ENCODE peak calls at places on chromosomes 13 and 19, in ten cellular contexts. One of them, this sample, is unnamed.

GRCh38 chr19:39737351-39737750 is 478 bp downstream of the CLC start:
- DNase-seq in BJ: no peak
- DNase-seq in cardiac muscle cell: no peak
- DNase-seq in mucosa of descending colon: no peak
- DNase-seq in lower leg skin: no peak
- DNase-seq in nephron progenitor cell: no peak
- DNase-seq in uterus: no peak
- DNase-seq in HFFc6: no peak
- DNase-seq in fibroblast of the aortic adventitia: no peak
- DNase-seq in body of pancreas: no peak
- DNase-seq in this sample: no peak

GRCh38 chr13:113291997-113292862 is 4.8 kb upstream of the LAMP1 start:
- DNase-seq in BJ: no peak
- DNase-seq in cardiac muscle cell: peak; percentile 27
- DNase-seq in mucosa of descending colon: no peak
- DNase-seq in lower leg skin: peak; percentile 92
- DNase-seq in nephron progenitor cell: peak; percentile 74
- DNase-seq in uterus: peak; percentile 28
- DNase-seq in HFFc6: peak; percentile 3
- DNase-seq in fibroblast of the aortic adventitia: peak; percentile 7
- DNase-seq in body of pancreas: no peak
- DNase-seq in this sample: no peak

GRCh38 chr13:28459911-28460310 is 35.0 kb downstream of the FLT1 start:
- DNase-seq in BJ: no peak
- DNase-seq in cardiac muscle cell: no peak
- DNase-seq in mucosa of descending colon: no peak
- DNase-seq in lower leg skin: no peak
- DNase-seq in nephron progenitor cell: no peak
- DNase-seq in uterus: no peak
- DNase-seq in HFFc6: no peak
- DNase-seq in fibroblast of the aortic adventitia: no peak
- DNase-seq in body of pancreas: no peak
- DNase-seq in this sample: no peak

GRCh38 chr19:47582320-47582909 is 9.5 kb upstream of the ZNF541 start:
- DNase-seq in BJ: no peak
- DNase-seq in cardiac muscle cell: peak; percentile 92
- DNase-seq in mucosa of descending colon: no peak
- DNase-seq in lower leg skin: no peak
- DNase-seq in nephron progenitor cell: no peak
- DNase-seq in uterus: no peak
- DNase-seq in HFFc6: peak; percentile 56
- DNase-seq in fibroblast of the aortic adventitia: peak; percentile 98
- DNase-seq in body of pancreas: no peak
- DNase-seq in this sample: no peak

GRCh38 chr13:64428196-64428595 is 2801.9 kb downstream of the PCDH9 start:
- DNase-seq in BJ: peak; percentile 54
- DNase-seq in cardiac muscle cell: no peak
- DNase-seq in mucosa of descending colon: no peak
- DNase-seq in lower leg skin: no peak
- DNase-seq in nephron progenitor cell: no peak
- DNase-seq in uterus: no peak
- DNase-seq in HFFc6: peak; percentile 11
- DNase-seq in fibroblast of the aortic adventitia: peak; percentile 2
- DNase-seq in body of pancreas: no peak
- DNase-seq in this sample: peak; percentile 33

GRCh38 chr19:51271015-51271600 is 20.2 kb downstream of the SIGLECL1 start:
- DNase-seq in BJ: no peak
- DNase-seq in cardiac muscle cell: no peak
- DNase-seq in mucosa of descending colon: no peak
- DNase-seq in lower leg skin: peak; percentile 61
- DNase-seq in nephron progenitor cell: no peak
- DNase-seq in uterus: no peak
- DNase-seq in HFFc6: no peak
- DNase-seq in fibroblast of the aortic adventitia: no peak
- DNase-seq in body of pancreas: no peak
- DNase-seq in this sample: no peak

GRCh38 chr13:114143806-114144605 is 11.6 kb upstream of the RASA3 start:
- DNase-seq in BJ: no peak
- DNase-seq in cardiac muscle cell: no peak
- DNase-seq in mucosa of descending colon: no peak
- DNase-seq in lower leg skin: no peak
- DNase-seq in nephron progenitor cell: peak; percentile 66
- DNase-seq in uterus: no peak
- DNase-seq in HFFc6: no peak
- DNase-seq in fibroblast of the aortic adventitia: no peak
- DNase-seq in body of pancreas: peak; percentile 65
- DNase-seq in this sample: no peak

GRCh38 chr19:54415208-54415900 is at the start of gene TTYH1:
- DNase-seq in BJ: no peak
- DNase-seq in cardiac muscle cell: no peak
- DNase-seq in mucosa of descending colon: no peak
- DNase-seq in lower leg skin: no peak
- DNase-seq in nephron progenitor cell: peak; percentile 78
- DNase-seq in uterus: no peak
- DNase-seq in HFFc6: no peak
- DNase-seq in fibroblast of the aortic adventitia: no peak
- DNase-seq in body of pancreas: no peak
- DNase-seq in this sample: no peak

GRCh38 chr13:77062097-77062496 is 35.1 kb upstream of the FBXL3 start:
- DNase-seq in BJ: no peak
- DNase-seq in cardiac muscle cell: no peak
- DNase-seq in mucosa of descending colon: no peak
- DNase-seq in lower leg skin: no peak
- DNase-seq in nephron progenitor cell: no peak
- DNase-seq in uterus: no peak
- DNase-seq in HFFc6: peak; percentile 7
- DNase-seq in fibroblast of the aortic adventitia: peak; percentile 33
- DNase-seq in body of pancreas: no peak
- DNase-seq in this sample: no peak

GRCh38 chr19:7223429-7223828 is 70.8 kb downstream of the INSR start:
- DNase-seq in BJ: no peak
- DNase-seq in cardiac muscle cell: no peak
- DNase-seq in mucosa of descending colon: no peak
- DNase-seq in lower leg skin: no peak
- DNase-seq in nephron progenitor cell: no peak
- DNase-seq in uterus: no peak
- DNase-seq in HFFc6: no peak
- DNase-seq in fibroblast of the aortic adventitia: no peak
- DNase-seq in body of pancreas: no peak
- DNase-seq in this sample: no peak

GRCh38 chr19:21482863-21483276 is 22.5 kb upstream of the ZNF429 start:
- DNase-seq in BJ: no peak
- DNase-seq in cardiac muscle cell: peak; percentile 54
- DNase-seq in mucosa of descending colon: peak; percentile 32
- DNase-seq in lower leg skin: peak; percentile 86
- DNase-seq in nephron progenitor cell: no peak
- DNase-seq in uterus: peak; percentile 62
- DNase-seq in HFFc6: peak; percentile 90
- DNase-seq in fibroblast of the aortic adventitia: peak; percentile 22
- DNase-seq in body of pancreas: peak; percentile 78
- DNase-seq in this sample: peak; percentile 15

GRCh38 chr13:23865898-23866297 is 23.3 kb downstream of the MIPEP start:
- DNase-seq in BJ: no peak
- DNase-seq in cardiac muscle cell: no peak
- DNase-seq in mucosa of descending colon: no peak
- DNase-seq in lower leg skin: no peak
- DNase-seq in nephron progenitor cell: no peak
- DNase-seq in uterus: no peak
- DNase-seq in HFFc6: no peak
- DNase-seq in fibroblast of the aortic adventitia: no peak
- DNase-seq in body of pancreas: no peak
- DNase-seq in this sample: no peak

GRCh38 chr19:33385956-33386355 is 12.4 kb downstream of the CEBPG start:
- DNase-seq in BJ: no peak
- DNase-seq in cardiac muscle cell: no peak
- DNase-seq in mucosa of descending colon: no peak
- DNase-seq in lower leg skin: no peak
- DNase-seq in nephron progenitor cell: no peak
- DNase-seq in uterus: no peak
- DNase-seq in HFFc6: no peak
- DNase-seq in fibroblast of the aortic adventitia: no peak
- DNase-seq in body of pancreas: no peak
- DNase-seq in this sample: no peak

GRCh38 chr19:14248578-14249011 is 42.6 kb upstream of the ADGRL1 start:
- DNase-seq in BJ: no peak
- DNase-seq in cardiac muscle cell: peak; percentile 91
- DNase-seq in mucosa of descending colon: peak; percentile 37
- DNase-seq in lower leg skin: peak; percentile 87
- DNase-seq in nephron progenitor cell: peak; percentile 74
- DNase-seq in uterus: peak; percentile 66
- DNase-seq in HFFc6: no peak
- DNase-seq in fibroblast of the aortic adventitia: peak; percentile 9
- DNase-seq in body of pancreas: no peak
- DNase-seq in this sample: no peak

GRCh38 chr19:33519416-33519815 is 2.2 kb downstream of the PEPD start:
- DNase-seq in BJ: no peak
- DNase-seq in cardiac muscle cell: no peak
- DNase-seq in mucosa of descending colon: no peak
- DNase-seq in lower leg skin: no peak
- DNase-seq in nephron progenitor cell: no peak
- DNase-seq in uterus: no peak
- DNase-seq in HFFc6: no peak
- DNase-seq in fibroblast of the aortic adventitia: no peak
- DNase-seq in body of pancreas: no peak
- DNase-seq in this sample: no peak

GRCh38 chr13:36089130-36089529 is 42.1 kb downstream of the DCLK1 start:
- DNase-seq in BJ: no peak
- DNase-seq in cardiac muscle cell: peak; percentile 16
- DNase-seq in mucosa of descending colon: no peak
- DNase-seq in lower leg skin: no peak
- DNase-seq in nephron progenitor cell: no peak
- DNase-seq in uterus: peak; percentile 44
- DNase-seq in HFFc6: no peak
- DNase-seq in fibroblast of the aortic adventitia: peak; percentile 57
- DNase-seq in body of pancreas: no peak
- DNase-seq in this sample: no peak

GRCh38 chr13:66896933-66897332 is 333.2 kb downstream of the PCDH9 start:
- DNase-seq in BJ: no peak
- DNase-seq in cardiac muscle cell: no peak
- DNase-seq in mucosa of descending colon: no peak
- DNase-seq in lower leg skin: no peak
- DNase-seq in nephron progenitor cell: no peak
- DNase-seq in uterus: no peak
- DNase-seq in HFFc6: no peak
- DNase-seq in fibroblast of the aortic adventitia: no peak
- DNase-seq in body of pancreas: no peak
- DNase-seq in this sample: no peak
- TF ChIP-seq CTCF in BJ: no peak
- TF ChIP-seq CTCF in cardiac muscle cell: no peak
- TF ChIP-seq CTCF in mucosa of descending colon: no peak
- TF ChIP-seq CTCF in lower leg skin: no peak
- TF ChIP-seq CTCF in nephron progenitor cell: no peak
- TF ChIP-seq CTCF in uterus: no peak
- TF ChIP-seq CTCF in HFFc6: no peak
- TF ChIP-seq CTCF in fibroblast of the aortic adventitia: no peak
- TF ChIP-seq CTCF in body of pancreas: no peak
- TF ChIP-seq CTCF in this sample: no peak

DNA sequence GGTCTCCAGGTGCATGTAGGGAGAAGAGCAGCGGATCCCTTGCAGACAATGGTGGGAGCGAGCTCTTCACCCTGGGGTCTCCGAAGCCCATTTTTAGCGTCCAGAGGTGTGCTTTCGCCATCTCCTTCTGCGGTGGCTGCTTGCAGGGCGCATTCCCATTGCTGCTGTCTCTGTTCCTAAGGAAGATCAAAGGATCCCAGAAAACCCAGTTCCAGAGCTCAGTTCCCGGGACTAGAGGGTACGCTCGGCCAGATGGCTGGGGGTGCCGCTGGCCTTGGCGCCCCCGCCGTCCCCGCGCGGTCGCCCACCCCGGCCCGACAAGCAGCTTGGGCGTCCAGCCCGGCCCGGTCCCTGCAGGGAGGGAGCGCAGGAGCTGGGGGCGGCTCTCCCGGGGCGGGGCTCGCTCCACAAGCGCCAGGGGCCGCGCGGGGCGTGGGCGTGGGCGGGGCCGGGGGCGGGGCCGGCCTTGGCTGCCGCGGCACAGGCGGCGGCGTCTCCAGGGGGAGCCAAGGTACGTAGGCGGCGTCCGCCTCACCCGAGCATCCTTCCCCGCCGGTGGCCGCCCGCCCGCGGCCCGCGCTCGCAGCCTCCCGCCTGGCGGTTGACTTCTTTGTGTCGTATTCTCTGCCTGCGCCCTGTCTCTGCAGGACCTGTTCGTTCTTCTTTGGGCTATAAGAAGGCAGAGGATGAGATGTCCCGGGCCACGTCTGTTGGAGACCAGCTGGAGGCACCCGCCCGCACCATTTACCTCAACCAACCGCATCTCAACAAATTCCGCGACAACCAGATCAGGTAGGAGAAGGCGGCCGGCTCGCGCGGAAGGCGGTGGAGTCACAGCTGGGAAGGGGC is 96.8 kb downstream of the ATP8A2 start:
- DNase-seq in BJ: no peak
- DNase-seq in cardiac muscle cell: peak; percentile 21
- DNase-seq in mucosa of descending colon: peak; percentile 3
- DNase-seq in lower leg skin: no peak
- DNase-seq in nephron progenitor cell: peak; percentile 85
- DNase-seq in uterus: no peak
- DNase-seq in HFFc6: no peak
- DNase-seq in fibroblast of the aortic adventitia: no peak
- DNase-seq in body of pancreas: no peak
- DNase-seq in this sample: no peak
- TF ChIP-seq CTCF in BJ: no peak
- TF ChIP-seq CTCF in cardiac muscle cell: no peak
- TF ChIP-seq CTCF in mucosa of descending colon: no peak
- TF ChIP-seq CTCF in lower leg skin: no peak
- TF ChIP-seq CTCF in nephron progenitor cell: no peak
- TF ChIP-seq CTCF in uterus: no peak
- TF ChIP-seq CTCF in HFFc6: no peak
- TF ChIP-seq CTCF in fibroblast of the aortic adventitia: no peak
- TF ChIP-seq CTCF in body of pancreas: no peak
- TF ChIP-seq CTCF in this sample: no peak

GRCh38 chr13:50170447-50171037 is 155.3 kb downstream of the KCNRG start:
- DNase-seq in BJ: no peak
- DNase-seq in cardiac muscle cell: peak; percentile 53
- DNase-seq in mucosa of descending colon: no peak
- DNase-seq in lower leg skin: no peak
- DNase-seq in nephron progenitor cell: no peak
- DNase-seq in uterus: no peak
- DNase-seq in HFFc6: no peak
- DNase-seq in fibroblast of the aortic adventitia: peak; percentile 71
- DNase-seq in body of pancreas: no peak
- DNase-seq in this sample: peak; percentile 42
- TF ChIP-seq CTCF in BJ: peak; percentile 31
- TF ChIP-seq CTCF in cardiac muscle cell: peak; percentile 46
- TF ChIP-seq CTCF in mucosa of descending colon: no peak
- TF ChIP-seq CTCF in lower leg skin: no peak
- TF ChIP-seq CTCF in nephron progenitor cell: no peak
- TF ChIP-seq CTCF in uterus: peak; percentile 30
- TF ChIP-seq CTCF in HFFc6: peak; percentile 61
- TF ChIP-seq CTCF in fibroblast of the aortic adventitia: peak; percentile 59
- TF ChIP-seq CTCF in body of pancreas: peak; percentile 19
- TF ChIP-seq CTCF in this sample: peak; percentile 36

GRCh38 chr19:3783660-3784584 is 2.3 kb downstream of the MATK start:
- DNase-seq in BJ: no peak
- DNase-seq in cardiac muscle cell: no peak
- DNase-seq in mucosa of descending colon: no peak
- DNase-seq in lower leg skin: no peak
- DNase-seq in nephron progenitor cell: no peak
- DNase-seq in uterus: no peak
- DNase-seq in HFFc6: no peak
- DNase-seq in fibroblast of the aortic adventitia: no peak
- DNase-seq in body of pancreas: no peak
- DNase-seq in this sample: no peak
- TF ChIP-seq CTCF in BJ: no peak
- TF ChIP-seq CTCF in cardiac muscle cell: peak; percentile 14
- TF ChIP-seq CTCF in mucosa of descending colon: no peak
- TF ChIP-seq CTCF in lower leg skin: no peak
- TF ChIP-seq CTCF in nephron progenitor cell: peak; percentile 34
- TF ChIP-seq CTCF in uterus: no peak
- TF ChIP-seq CTCF in HFFc6: peak; percentile 35
- TF ChIP-seq CTCF in fibroblast of the aortic adventitia: no peak
- TF ChIP-seq CTCF in body of pancreas: no peak
- TF ChIP-seq CTCF in this sample: peak; percentile 13